ENCODE peak calls at places on chromosomes 16 and 17, in six cellular contexts. M is astrocyte of the spinal cord, U is HFFc6, P is IMR-90, Q is endothelial cell of umbilical vein, K is cardiac fibroblast. W is an unnamed sample.
A peak's percentile ranks its signal among the peaks of the same experiment; 100 is the strongest.

GRCh38 chr17:53949473-53950090 is 126.9 kb downstream of the KIF2B start:
- DNase-seq in U (no peak), P (no peak), K (no peak), Q (no peak), M (no peak), W (no peak)

GRCh38 chr17:71383111-71383510 is 737.7 kb upstream of the SOX9 start:
- DNase-seq in U (no peak), K (no peak), P (no peak), M (no peak), Q (no peak), W (no peak)

GRCh38 chr16:11735801-11736200 is 6.9 kb downstream of the TXNDC11 start:
- DNase-seq in P (no peak), U (no peak), M (no peak), K (no peak), Q (no peak), W (no peak)

GRCh38 chr17:82314012-82314720 is 3.2 kb downstream of the CD7 start:
- DNase-seq in K (no peak), P (no peak), Q (no peak), M (no peak), U (no peak), W (no peak)

GRCh38 chr17:72634621-72635020 is 457.9 kb downstream of the SLC39A11 start:
- DNase-seq in K (no peak), Q (no peak), U (no peak), M (no peak), P (no peak), W (no peak)

GRCh38 chr17:51618485-51618884 is 358.1 kb downstream of the UTP18 start:
- DNase-seq in P (no peak), M (no peak), Q (no peak), K (no peak), U (no peak), W (no peak)

GRCh38 chr16:9135797-9136196 is 44.4 kb downstream of the HAPSTR1 start:
- DNase-seq in Q (no peak), U (no peak), M (no peak), P (no peak), K (no peak), W (no peak)

GRCh38 chr17:32157225-32157624 is 14.9 kb downstream of the RHOT1 start:
- DNase-seq in M (peak; percentile 40), Q (no peak), P (peak; percentile 63), U (peak; percentile 53), K (peak; percentile 39), W (no peak)

GRCh38 chr16:52113812-52114211 is 433.1 kb downstream of the TOX3 start:
- DNase-seq in K (no peak), M (no peak), U (no peak), Q (no peak), P (no peak), W (no peak)

GRCh38 chr17:21418446-21419298 is 42.5 kb downstream of the KCNJ12 start:
- DNase-seq in Q (no peak), U (no peak), K (no peak), M (no peak), P (no peak), W (no peak)

GRCh38 chr17:77385750-77386501 is 245.2 kb downstream of the SEC14L1 start:
- DNase-seq in K (peak; percentile 91), P (no peak), Q (peak; percentile 25), U (no peak), M (no peak), W (no peak)

GRCh38 chr16:13435873-13436474 is 484.0 kb upstream of the ERCC4 start:
- DNase-seq in K (no peak), U (no peak), Q (no peak), M (no peak), P (no peak), W (no peak)

GRCh38 chr16:19380316-19380715 is 37.4 kb upstream of the TMC5 start:
- DNase-seq in P (no peak), K (no peak), M (no peak), U (no peak), Q (no peak), W (no peak)

GRCh38 chr16:52435573-52435972 is 111.4 kb downstream of the TOX3 start:
- DNase-seq in Q (no peak), K (no peak), P (no peak), U (no peak), M (no peak), W (no peak)

GRCh38 chr16:78503501-78504110 is 404.2 kb downstream of the WWOX start:
- DNase-seq in M (peak; percentile 49), K (peak; percentile 80), Q (peak; percentile 20), P (peak; percentile 11), U (no peak), W (peak; percentile 3)

GRCh38 chr17:51362818-51363598 is 102.7 kb downstream of the UTP18 start:
- DNase-seq in U (no peak), P (no peak), M (no peak), K (peak; percentile 27), Q (no peak), W (no peak)

GRCh38 chr17:17032131-17032692 is 10.0 kb upstream of the MPRIP start:
- DNase-seq in Q (peak; percentile 61), K (peak; percentile 81), U (peak; percentile 87), P (peak; percentile 89), M (peak; percentile 76), W (peak; percentile 42)

GRCh38 chr16:68144008-68144407 is 58.8 kb downstream of the NFATC3 start:
- DNase-seq in M (no peak), Q (no peak), P (no peak), K (no peak), U (no peak), W (no peak)

GRCh38 chr16:58099097-58099955 is 29.9 kb downstream of the CFAP20 start:
- DNase-seq in Q (no peak), U (no peak), M (no peak), K (no peak), P (no peak), W (no peak)

GRCh38 chr16:85733155-85733838 is 17.6 kb downstream of the C16orf74 start:
- DNase-seq in Q (no peak), M (no peak), U (no peak), P (no peak), K (peak; percentile 60), W (no peak)

GRCh38 chr17:62727916-62728672 is 80.0 kb downstream of the MARCHF10 start:
- DNase-seq in U (no peak), K (no peak), Q (peak; percentile 11), M (no peak), P (no peak), W (no peak)

GRCh38 chr16:7333326-7333725 is 681 bp downstream of the RBFOX1 start:
- DNase-seq in Q (no peak), P (no peak), K (no peak), M (no peak), U (no peak), W (no peak)

GRCh38 chr16:7331997-7332396 is 648 bp upstream of the RBFOX1 start:
- DNase-seq in M (no peak), U (no peak), Q (no peak), K (no peak), P (no peak), W (no peak)

GRCh38 chr16:7334801-7335560 is 2.3 kb downstream of the RBFOX1 start:
- DNase-seq in P (no peak), K (no peak), Q (no peak), M (no peak), U (no peak), W (no peak)

GRCh38 chr16:7332611-7333010 is at the start of gene RBFOX1:
- DNase-seq in U (no peak), P (no peak), K (no peak), M (no peak), Q (no peak), W (no peak)

GRCh38 chr16:7330709-7331108 is 1.9 kb upstream of the RBFOX1 start:
- DNase-seq in Q (no peak), P (no peak), M (no peak), K (no peak), U (no peak), W (no peak)
- TF ChIP-seq CTCF in Q (no peak), P (no peak), M (no peak), K (no peak), U (no peak), W (no peak)

DNA sequence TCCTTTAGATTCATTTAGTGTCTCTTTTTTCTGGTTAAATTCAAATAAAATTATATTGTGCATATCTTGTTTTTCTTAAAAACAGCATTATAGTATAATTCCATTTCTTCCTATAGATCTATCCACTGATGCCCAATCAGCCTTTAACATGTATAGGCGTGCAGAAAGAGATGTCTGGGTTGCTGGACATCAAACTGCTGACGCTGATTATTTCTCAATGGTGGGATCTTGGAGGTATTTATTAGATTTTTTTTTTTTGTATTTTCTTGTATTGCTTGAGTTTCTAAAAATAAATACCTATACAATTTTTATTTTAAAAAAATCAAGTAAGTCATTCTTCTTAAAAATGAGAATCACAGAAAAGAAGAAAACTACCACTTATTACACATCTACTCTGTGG is 50.9 kb downstream of the COG7 start:
- DNase-seq in Q (no peak), M (no peak), P (no peak), U (no peak), K (no peak), W (no peak)
- TF ChIP-seq CTCF in Q (no peak), M (no peak), P (no peak), U (no peak), K (no peak), W (no peak)

GRCh38 chr17:36948717-36949460 is at the start of gene AATF:
- DNase-seq in M (peak; percentile 96), K (peak; percentile 97), U (peak; percentile 93), Q (peak; percentile 97), P (peak; percentile 94), W (peak; percentile 85)

GRCh38 chr17:36946726-36947091 is 2.0 kb upstream of the AATF start:
- DNase-seq in Q (no peak), K (no peak), U (no peak), M (no peak), P (no peak), W (no peak)

GRCh38 chr17:36950027-36950426 is 1.3 kb downstream of the AATF start:
- DNase-seq in Q (no peak), M (no peak), K (no peak), U (no peak), P (no peak), W (no peak)

GRCh38 chr17:36949461-36949927 is 740 bp downstream of the AATF start:
- DNase-seq in P (peak; percentile 37), M (peak; percentile 63), Q (no peak), K (no peak), U (peak; percentile 20), W (no peak)

GRCh38 chr17:36947922-36948716 is 635 bp upstream of the AATF start:
- DNase-seq in P (no peak), Q (no peak), U (no peak), M (no peak), K (no peak), W (no peak)
- TF ChIP-seq CTCF in P (no peak), Q (no peak), U (no peak), M (no peak), K (no peak), W (no peak)

GRCh38 chr17:1487939-1488825 is 4.3 kb downstream of the MYO1C start:
- DNase-seq in K (peak; percentile 95), P (peak; percentile 84), U (peak; percentile 75), M (peak; percentile 86), Q (peak; percentile 80), W (peak; percentile 73)
- TF ChIP-seq CTCF in K (no peak), P (no peak), U (peak; percentile 41), M (no peak), Q (no peak), W (no peak)